ENCODE peak calls at places on chromosomes 16 and 17, in six cellular contexts. A, F, D, X, I and L are unnamed samples.

GRCh38 chr17:15270628-15271381 is 5.7 kb upstream of the PMP22 start:
- DNase-seq in X (no peak), F (no peak), A (no peak), I (no peak), D (no peak), L (no peak)

GRCh38 chr17:2853111-2853721 is 57.0 kb downstream of the RAP1GAP2 start:
- DNase-seq in X (peak; percentile 62), I (peak; percentile 58), A (peak; percentile 73), D (peak; percentile 53), F (peak; percentile 60), L (no peak)

GRCh38 chr17:73210002-73210678 is 17.3 kb downstream of the COG1 start:
- DNase-seq in D (no peak), I (no peak), A (no peak), X (no peak), F (no peak), L (no peak)

GRCh38 chr17:35588196-35588920 is 1.2 kb downstream of the AP2B1 start:
- DNase-seq in I (no peak), A (no peak), D (no peak), F (no peak), X (no peak), L (no peak)

GRCh38 chr17:11296994-11297393 is 56.0 kb downstream of the SHISA6 start:
- DNase-seq in D (no peak), X (no peak), I (no peak), F (no peak), A (no peak), L (no peak)

GRCh38 chr17:72590382-72590781 is 469.6 kb downstream of the SOX9 start:
- DNase-seq in A (no peak), F (no peak), D (no peak), X (no peak), I (no peak), L (no peak)

GRCh38 chr16:66003196-66003595 is 363.3 kb upstream of the CDH5 start:
- DNase-seq in A (no peak), X (no peak), D (no peak), F (no peak), I (no peak), L (no peak)

GRCh38 chr16:22235839-22236745 is 30.0 kb downstream of the EEF2K start:
- DNase-seq in D (peak; percentile 41), I (no peak), A (no peak), X (peak; percentile 37), F (peak; percentile 48), L (no peak)

GRCh38 chr17:67531291-67531690 is 154.2 kb downstream of the PITPNC1 start:
- DNase-seq in F (peak; percentile 40), A (no peak), D (peak; percentile 37), X (peak; percentile 40), I (no peak), L (peak; percentile 64)

GRCh38 chr17:38745545-38745944 is 2.6 kb downstream of the PCGF2 start:
- DNase-seq in A (no peak), X (no peak), I (no peak), F (no peak), D (peak; percentile 43), L (no peak)

GRCh38 chr16:67571981-67572431 is 9.7 kb downstream of the CTCF start:
- DNase-seq in A (no peak), F (no peak), I (no peak), X (no peak), D (no peak), L (no peak)

GRCh38 chr17:79945591-79946255 is 89.9 kb downstream of the TBC1D16 start:
- DNase-seq in I (peak; percentile 27), A (peak; percentile 16), D (no peak), F (no peak), X (no peak), L (peak; percentile 61)

GRCh38 chr17:39196820-39197331 is 593 bp downstream of the CACNB1 start:
- DNase-seq in X (peak; percentile 30), I (peak; percentile 78), F (peak; percentile 53), D (peak; percentile 66), A (no peak), L (no peak)

GRCh38 chr17:63497708-63498483 is 21.0 kb downstream of the ACE start:
- DNase-seq in I (no peak), A (no peak), X (no peak), F (no peak), D (no peak), L (no peak)

GRCh38 chr16:82699262-82699661 is 72.5 kb downstream of the CDH13 start:
- DNase-seq in A (no peak), I (no peak), F (no peak), X (no peak), D (no peak), L (no peak)

GRCh38 chr17:8681175-8681949 is 50.8 kb upstream of the MYH10 start:
- DNase-seq in I (no peak), F (no peak), X (no peak), A (peak; percentile 35), D (no peak), L (no peak)

GRCh38 chr17:31509805-31510177 is 118.3 kb downstream of the RAB11FIP4 start:
- DNase-seq in D (no peak), A (no peak), I (no peak), X (peak; percentile 42), F (no peak), L (no peak)

GRCh38 chr16:11621920-11622651 is 35.4 kb upstream of the LITAF start:
- DNase-seq in F (no peak), X (no peak), A (no peak), I (no peak), D (no peak), L (no peak)

GRCh38 chr17:80191720-80192265 is 22.0 kb downstream of the CARD14 start:
- DNase-seq in A (no peak), X (no peak), D (no peak), I (no peak), F (no peak), L (no peak)

GRCh38 chr17:47231334-47231733 is 22.2 kb downstream of the MYL4 start:
- DNase-seq in I (no peak), A (no peak), F (no peak), X (no peak), D (no peak), L (no peak)

GRCh38 chr16:17459903-17460521 is 10.7 kb downstream of the XYLT1 start:
- DNase-seq in X (no peak), A (no peak), F (peak; percentile 33), D (no peak), I (no peak), L (no peak)

GRCh38 chr16:85162478-85163277 is 50.4 kb upstream of the CIBAR2 start:
- DNase-seq in A (no peak), I (no peak), D (peak; percentile 53), F (peak; percentile 48), X (peak; percentile 27), L (peak; percentile 84)

GRCh38 chr16:27852116-27852515 is 211.4 kb downstream of the GSG1L start:
- DNase-seq in X (no peak), I (no peak), F (no peak), A (no peak), D (no peak), L (no peak)

GRCh38 chr16:3182608-3183444 is 5.2 kb upstream of the OR1F1 start:
- DNase-seq in A (no peak), F (peak; percentile 35), D (no peak), I (peak; percentile 68), X (peak; percentile 42), L (no peak)

GRCh38 chr16:66512589-66513404 is 37.1 kb downstream of the TK2 start:
- DNase-seq in F (no peak), A (no peak), D (no peak), I (no peak), X (peak; percentile 42), L (peak; percentile 68)

GRCh38 chr17:539048-539447 is 175.6 kb downstream of the VPS53 start:
- DNase-seq in I (no peak), X (no peak), D (no peak), A (no peak), F (no peak), L (no peak)

GRCh38 chr17:37551788-37552187 is 57.4 kb downstream of the SYNRG start:
- DNase-seq in X (no peak), F (no peak), A (no peak), I (no peak), D (no peak), L (no peak)

GRCh38 chr16:1530349-1530882 is 3.0 kb upstream of the TMEM204 start:
- DNase-seq in I (no peak), X (no peak), F (no peak), A (no peak), D (no peak), L (no peak)

GRCh38 chr17:79503440-79503839 is 107.4 kb downstream of the RBFOX3 start:
- DNase-seq in F (no peak), X (no peak), D (no peak), I (no peak), A (no peak), L (no peak)

GRCh38 chr17:68355093-68355492 is 63.8 kb downstream of the ARSG start:
- DNase-seq in X (no peak), I (no peak), A (no peak), F (no peak), D (no peak), L (no peak)

GRCh38 chr16:6852643-6853042 is 480.0 kb upstream of the RBFOX1 start:
- DNase-seq in I (no peak), X (no peak), F (no peak), A (no peak), D (no peak), L (no peak)

GRCh38 chr17:68019336-68019674 is 16.2 kb upstream of the KPNA2 start:
- DNase-seq in I (no peak), A (no peak), X (no peak), D (no peak), F (no peak), L (no peak)

GRCh38 chr16:3158014-3158497 is 23.2 kb downstream of the ZNF213 start:
- DNase-seq in I (no peak), D (no peak), F (no peak), A (no peak), X (no peak), L (no peak)

GRCh38 chr16:80948886-80949502 is 57.7 kb downstream of the CMC2 start:
- DNase-seq in X (peak; percentile 48), I (peak; percentile 61), F (peak; percentile 28), D (no peak), A (peak; percentile 40), L (no peak)

GRCh38 chr16:10625595-10626357 is 45.4 kb upstream of the EMP2 start:
- DNase-seq in I (no peak), D (no peak), F (no peak), A (no peak), X (no peak), L (no peak)

GRCh38 chr16:785563-786535 is 2.3 kb downstream of the RPUSD1 start:
- DNase-seq in D (no peak), A (peak; percentile 54), X (peak; percentile 62), F (peak; percentile 76), I (peak; percentile 87), L (no peak)

GRCh38 chr17:13002761-13003453 is 14.9 kb downstream of the ELAC2 start:
- DNase-seq in F (peak; percentile 80), D (no peak), X (peak; percentile 72), A (peak; percentile 79), I (peak; percentile 76), L (no peak)

GRCh38 chr16:15672514-15673167 is 22.6 kb downstream of the NDE1 start:
- DNase-seq in D (peak; percentile 88), X (peak; percentile 85), I (peak; percentile 92), F (peak; percentile 86), A (peak; percentile 89), L (peak; percentile 93)

GRCh38 chr16:67963325-67964321 is 4.8 kb downstream of the SLC12A4 start:
- DNase-seq in F (no peak), I (no peak), X (peak; percentile 40), D (no peak), A (peak; percentile 51), L (no peak)